ENCODE peak calls at places on chromosomes 2 and 18, in eight cellular contexts. P, X, Y, J, O, N, U and S are unnamed samples.

GRCh38 chr2:221049950-221050349 is 522.2 kb downstream of the EPHA4 start:
- DNase-seq in P (no peak), X (no peak), Y (no peak), J (no peak), O (no peak), N (no peak), U (no peak), S (no peak)

GRCh38 chr2:197137234-197137633 is 173.3 kb downstream of the ANKRD44 start:
- DNase-seq in P (peak; percentile 68), X (no peak), Y (no peak), J (peak; percentile 77), O (peak; percentile 67), N (no peak), U (peak; percentile 59), S (no peak)

GRCh38 chr2:229431331-229431954 is 160.4 kb upstream of the PID1 start:
- DNase-seq in P (peak; percentile 78), X (peak; percentile 8), Y (peak; percentile 23), J (peak; percentile 62), O (peak; percentile 46), N (peak; percentile 44), U (peak; percentile 63), S (peak; percentile 83)

GRCh38 chr2:1053781-1054180 is 103.1 kb downstream of the SNTG2 start:
- DNase-seq in P (no peak), X (no peak), Y (no peak), J (no peak), O (no peak), N (no peak), U (no peak), S (no peak)

GRCh38 chr2:3432067-3432466 is 52.6 kb downstream of the TRAPPC12 start:
- DNase-seq in P (no peak), X (no peak), Y (no peak), J (no peak), O (no peak), N (no peak), U (peak; percentile 74), S (no peak)

GRCh38 chr2:114685102-114685501 is 242.7 kb downstream of the DPP10 start:
- DNase-seq in P (no peak), X (no peak), Y (no peak), J (no peak), O (no peak), N (peak; percentile 33), U (no peak), S (no peak)

GRCh38 chr18:74286106-74286856 is 5.5 kb downstream of the CYB5A start:
- DNase-seq in P (peak; percentile 61), X (no peak), Y (no peak), J (no peak), O (no peak), N (no peak), U (no peak), S (no peak)

GRCh38 chr2:65277791-65278449 is 50.3 kb downstream of the ACTR2 start:
- DNase-seq in P (peak; percentile 36), X (no peak), Y (no peak), J (peak; percentile 70), O (peak; percentile 52), N (no peak), U (peak; percentile 75), S (peak; percentile 59)

GRCh38 chr2:159712194-159712928 is at the start of gene MARCHF7:
- DNase-seq in P (peak; percentile 94), X (peak; percentile 95), Y (peak; percentile 99), J (peak; percentile 93), O (peak; percentile 86), N (peak; percentile 96), U (peak; percentile 96), S (peak; percentile 98)

GRCh38 chr2:159713691-159714585 is 1.6 kb downstream of the MARCHF7 start:
- DNase-seq in P (peak; percentile 75), X (peak; percentile 40), Y (peak; percentile 17), J (peak; percentile 77), O (peak; percentile 71), N (no peak), U (peak; percentile 77), S (peak; percentile 49)

GRCh38 chr2:159710601-159711180 is 1.6 kb upstream of the MARCHF7 start:
- DNase-seq in P (peak; percentile 32), X (no peak), Y (no peak), J (peak; percentile 77), O (peak; percentile 75), N (no peak), U (peak; percentile 68), S (no peak)

GRCh38 chr2:159712929-159713575 is 746 bp downstream of the MARCHF7 start:
- DNase-seq in P (peak; percentile 7), X (peak; percentile 61), Y (no peak), J (peak; percentile 19), O (no peak), N (no peak), U (peak; percentile 33), S (peak; percentile 69)

DNA sequence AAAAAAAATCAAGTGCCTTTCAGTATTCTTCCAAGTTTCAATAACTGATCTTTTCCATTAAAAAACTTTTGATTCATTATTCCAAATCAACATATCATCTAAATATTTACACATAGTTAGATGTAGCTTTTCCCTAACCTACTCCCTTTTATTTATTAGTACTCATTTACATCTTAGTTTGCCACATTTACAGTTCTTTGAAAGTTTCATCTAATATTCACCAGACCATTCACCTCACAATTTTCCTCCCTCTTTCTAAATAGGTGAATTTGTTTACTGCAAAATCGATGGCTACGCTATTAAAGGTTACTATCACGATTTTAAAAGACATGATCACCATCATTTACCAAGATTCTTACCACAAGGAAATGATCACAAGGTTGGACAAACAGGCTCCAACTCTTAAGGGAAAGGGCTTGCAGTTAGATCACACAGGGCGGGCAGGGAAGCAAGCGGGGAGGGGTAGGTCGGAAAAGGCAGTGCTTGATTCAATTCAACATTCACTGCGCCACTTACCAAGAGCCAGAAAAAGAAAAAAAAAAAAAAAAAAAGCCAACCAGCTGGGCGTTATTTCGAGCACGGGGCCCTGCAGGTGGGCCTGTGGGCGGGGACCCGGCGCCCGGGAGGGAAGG is 628 bp upstream of the MARCHF7 start:
- DNase-seq in P (no peak), X (no peak), Y (no peak), J (no peak), O (peak; percentile 66), N (no peak), U (no peak), S (peak; percentile 94)
- H2AFZ ChIP-seq in P (peak overlapping the region; percentile 96), X (peak overlapping the region; percentile 93), Y (peak overlapping the region; percentile 88), J (peak overlapping the region; percentile 51), O (peak overlapping the region; percentile 76), N (peak overlapping the region; percentile 87), U (no peak overlapping the region), S (peak overlapping the region; percentile 87)

DNA sequence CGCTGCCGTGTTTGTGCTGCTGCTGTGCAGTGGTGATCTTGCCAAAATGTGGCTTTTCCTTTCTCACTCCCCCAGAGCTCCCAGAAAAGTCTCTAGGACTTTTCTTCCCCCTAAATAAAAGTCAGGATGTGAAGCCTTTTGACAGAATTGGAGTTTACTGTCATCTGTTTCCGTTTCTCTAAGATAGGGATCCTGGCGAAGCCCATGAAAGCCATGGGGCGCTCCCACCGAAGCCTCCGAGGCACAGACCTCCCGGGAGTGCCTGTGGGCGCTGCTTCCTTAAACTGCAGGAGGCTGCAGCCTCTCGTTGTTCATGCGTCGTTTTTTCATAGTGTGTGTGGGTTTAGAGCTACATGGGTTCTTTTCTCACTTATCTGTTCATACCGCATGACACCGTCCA is 56.8 kb downstream of the ASAP2 start:
- DNase-seq in P (no peak), X (no peak), Y (peak; percentile 79), J (no peak), O (no peak), N (no peak), U (no peak), S (no peak)
- H3K4me1 ChIP-seq in P (no peaks in the 10 kb centered on the region), X (no peaks in the 10 kb centered on the region), Y (peaks cover 45% of the 10 kb centered on the region), J (peaks cover 23% of the 10 kb centered on the region), O (peaks cover 34% of the 10 kb centered on the region), N (peaks cover 22% of the 10 kb centered on the region), U (peaks cover 32% of the 10 kb centered on the region), S (no peaks in the 10 kb centered on the region)

DNA sequence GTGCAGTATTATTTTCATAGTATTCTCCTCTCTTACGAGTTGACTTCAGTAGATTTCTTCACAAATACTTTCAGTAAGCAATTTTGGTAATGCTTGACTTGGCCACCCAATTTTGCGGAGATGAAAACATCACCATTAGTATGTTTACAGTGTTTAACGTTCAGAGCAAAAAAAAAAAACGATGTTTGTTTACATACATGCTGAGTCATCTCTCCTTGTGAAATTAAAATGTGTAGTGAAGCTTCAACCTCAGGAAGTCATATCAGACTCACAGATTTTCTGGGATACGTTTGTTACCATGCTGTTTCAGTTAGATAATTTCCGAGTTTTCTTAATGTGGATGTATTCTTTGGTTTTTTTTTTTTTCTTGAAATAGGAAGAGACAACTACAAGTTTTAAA is 100.1 kb downstream of the CTNNA2 start:
- DNase-seq in P (peak; percentile 1), X (no peak), Y (no peak), J (no peak), O (no peak), N (no peak), U (peak; percentile 48), S (no peak)
- H2AFZ ChIP-seq in P (no peak overlapping the region), X (no peak overlapping the region), Y (no peak overlapping the region), J (no peak overlapping the region), O (no peak overlapping the region), N (no peak overlapping the region), U (no peak overlapping the region), S (no peak overlapping the region)

GRCh38 chr2:111661286-111661940 is 222.6 kb downstream of the ANAPC1 start:
- DNase-seq in P (no peak), X (no peak), Y (no peak), J (no peak), O (no peak), N (no peak), U (no peak), S (no peak)

GRCh38 chr2:111656893-111657292 is 227.1 kb downstream of the ANAPC1 start:
- DNase-seq in P (no peak), X (no peak), Y (no peak), J (no peak), O (no peak), N (no peak), U (no peak), S (no peak)

GRCh38 chr2:111662039-111662740 is 221.8 kb downstream of the ANAPC1 start:
- DNase-seq in P (peak; percentile 64), X (no peak), Y (no peak), J (peak; percentile 85), O (peak; percentile 79), N (no peak), U (peak; percentile 69), S (no peak)

GRCh38 chr2:111657351-111657975 is 226.5 kb downstream of the ANAPC1 start:
- DNase-seq in P (no peak), X (no peak), Y (no peak), J (no peak), O (no peak), N (no peak), U (no peak), S (no peak)

DNA sequence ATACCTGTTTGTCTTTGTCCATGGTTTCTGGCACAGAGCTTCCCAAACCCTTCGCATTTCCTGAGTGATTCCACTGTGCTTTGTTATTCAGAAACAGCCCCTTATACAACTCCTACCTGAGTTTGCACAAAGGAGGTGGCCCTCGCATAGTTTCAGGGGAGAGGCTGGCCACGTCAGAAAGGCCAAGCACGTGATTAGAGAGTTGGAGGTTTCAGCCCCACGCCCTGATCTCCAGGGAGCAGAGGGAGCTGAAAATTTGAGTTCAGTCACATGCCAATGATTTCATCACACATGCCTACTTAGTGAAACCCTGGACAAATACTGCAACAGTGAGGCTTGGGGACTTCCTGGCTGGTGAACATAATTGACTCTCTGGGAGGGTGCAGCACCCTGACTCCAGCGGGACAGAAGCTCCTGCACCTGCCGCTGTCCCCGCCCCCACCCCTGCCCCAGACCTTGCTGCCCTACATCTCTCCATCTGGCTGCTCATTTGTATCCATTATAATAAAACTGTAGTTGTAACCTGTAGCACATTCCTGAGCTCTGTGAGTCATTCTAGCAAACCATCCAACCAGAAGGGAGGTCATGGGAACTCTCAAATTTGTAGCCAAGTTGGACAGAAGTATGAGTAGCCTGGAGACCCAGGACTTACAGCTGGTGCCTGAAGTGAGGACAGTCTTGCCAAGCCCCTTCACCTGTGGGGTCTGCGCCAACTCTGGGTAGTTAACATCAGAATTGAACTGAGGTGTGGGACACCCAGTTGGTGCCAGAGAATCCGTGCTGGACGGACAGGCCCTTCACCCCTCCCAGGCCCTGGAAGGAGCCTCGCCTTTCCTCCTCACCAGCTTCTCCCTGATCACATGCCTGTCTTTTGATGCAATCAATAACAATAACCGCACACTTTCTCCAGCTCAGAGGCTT is 224.4 kb downstream of the ANAPC1 start:
- DNase-seq in P (peak; percentile 94), X (peak; percentile 41), Y (no peak), J (peak; percentile 93), O (peak; percentile 93), N (no peak), U (peak; percentile 71), S (no peak)
- H3K4me1 ChIP-seq in P (peaks cover 51% of the 10 kb centered on the region), X (peaks cover 32% of the 10 kb centered on the region), Y (peaks cover 4% of the 10 kb centered on the region), J (peaks cover 30% of the 10 kb centered on the region), O (peaks cover 37% of the 10 kb centered on the region), N (peaks cover 9% of the 10 kb centered on the region), U (peaks cover 21% of the 10 kb centered on the region), S (peaks cover 14% of the 10 kb centered on the region)